ENCODE peak calls at places on chromosomes 13 and 19, in six cellular contexts. F, V, K, S, D and P are unnamed samples.
A peak's percentile ranks its signal among the peaks of the same experiment; 100 is the strongest.

GRCh38 chr13:37349916-37350315 is 244.5 kb upstream of the CSNK1A1L start:
- DNase-seq in K (no peak), D (no peak), V (no peak), F (no peak), S (no peak), P (no peak)

GRCh38 chr19:30209617-30210600 is 162.3 kb upstream of the ZNF536 start:
- DNase-seq in V (no peak), F (no peak), K (no peak), D (no peak), S (no peak), P (no peak)

GRCh38 chr13:67736646-67737420 is 506.7 kb upstream of the PCDH9 start:
- DNase-seq in K (peak; percentile 64), V (no peak), D (no peak), S (no peak), F (no peak), P (peak; percentile 41)

GRCh38 chr13:79387853-79388252 is 18.2 kb downstream of the RBM26 start:
- DNase-seq in K (no peak), S (no peak), V (no peak), F (no peak), D (no peak), P (no peak)

GRCh38 chr19:45636275-45636674 is 2.9 kb downstream of the EML2 start:
- DNase-seq in S (no peak), V (no peak), K (no peak), F (no peak), D (no peak), P (no peak)

GRCh38 chr13:44972956-44973581 is 16.2 kb downstream of the NUFIP1 start:
- DNase-seq in F (no peak), S (no peak), D (no peak), V (no peak), K (peak; percentile 55), P (no peak)

GRCh38 chr19:44871809-44872208 is 19.2 kb upstream of the TOMM40 start:
- DNase-seq in F (no peak), S (no peak), K (no peak), V (no peak), D (no peak), P (no peak)

GRCh38 chr13:50421457-50422130 is 406.4 kb downstream of the KCNRG start:
- DNase-seq in K (no peak), D (no peak), F (no peak), V (no peak), S (no peak), P (peak; percentile 57)

GRCh38 chr13:45941261-45941660 is 89.7 kb upstream of the SIAH3 start:
- DNase-seq in D (no peak), K (no peak), V (no peak), S (no peak), F (no peak), P (no peak)

GRCh38 chr13:40517486-40518311 is 148.7 kb downstream of the FOXO1 start:
- DNase-seq in F (no peak), D (no peak), V (no peak), K (no peak), S (no peak), P (no peak)

GRCh38 chr19:1959928-1960589 is 19.1 kb downstream of the CSNK1G2 start:
- DNase-seq in S (no peak), V (no peak), F (no peak), D (no peak), K (no peak), P (no peak)

GRCh38 chr19:38209671-38210457 is 14.2 kb downstream of the DPF1 start:
- DNase-seq in D (no peak), V (peak; percentile 92), F (no peak), K (peak; percentile 28), S (no peak), P (no peak)

GRCh38 chr19:1122972-1123363 is 19.2 kb downstream of the GPX4 start:
- DNase-seq in D (no peak), V (peak; percentile 66), K (peak; percentile 81), S (peak; percentile 80), F (no peak), P (peak; percentile 16)

GRCh38 chr13:97030705-97031452 is 36.6 kb upstream of the OXGR1 start:
- DNase-seq in S (no peak), F (no peak), K (peak; percentile 36), D (no peak), V (no peak), P (peak; percentile 9)

GRCh38 chr13:111938743-111939142 is 128.2 kb upstream of the SOX1 start:
- DNase-seq in D (no peak), S (no peak), V (no peak), K (no peak), F (no peak), P (no peak)

GRCh38 chr19:40740747-40741146 is 9.5 kb downstream of the ACTMAP start:
- DNase-seq in V (peak; percentile 68), F (no peak), K (no peak), D (no peak), S (no peak), P (no peak)

GRCh38 chr13:20713751-20714150 is 10.3 kb downstream of the IL17D start:
- DNase-seq in K (no peak), V (no peak), S (no peak), F (no peak), D (no peak), P (peak; percentile 58)

GRCh38 chr13:100573121-100573520 is 15.5 kb downstream of the GGACT start:
- DNase-seq in F (peak; percentile 65), V (peak; percentile 67), K (peak; percentile 86), D (peak; percentile 23), S (peak; percentile 80), P (peak; percentile 50)

GRCh38 chr19:1324792-1325567 is 39.3 kb downstream of the EFNA2 start:
- DNase-seq in V (peak; percentile 68), S (peak; percentile 46), D (no peak), K (peak; percentile 73), F (no peak), P (peak; percentile 48)

GRCh38 chr19:58356971-58357797 is 3.9 kb upstream of the A1BG start:
- DNase-seq in D (no peak), K (no peak), S (no peak), F (peak; percentile 54), V (peak; percentile 35), P (no peak)

GRCh38 chr19:49403404-49404187 is 15.5 kb downstream of the KASH5 start:
- DNase-seq in S (no peak), D (no peak), F (no peak), K (peak; percentile 84), V (no peak), P (no peak)

GRCh38 chr19:35963514-35963913 is 27.3 kb downstream of the LRFN3 start:
- DNase-seq in F (no peak), S (peak; percentile 33), V (peak; percentile 50), D (no peak), K (peak; percentile 91), P (no peak)

GRCh38 chr19:18590273-18591272 is 2.0 kb downstream of the REX1BD start:
- DNase-seq in S (no peak), D (no peak), V (peak; percentile 52), F (no peak), K (peak; percentile 92), P (no peak)

GRCh38 chr19:12987781-12988180 is 7.5 kb upstream of the NFIX start:
- DNase-seq in D (no peak), V (no peak), K (no peak), F (no peak), S (no peak), P (no peak)

GRCh38 chr13:112984954-112985802 is 16.2 kb downstream of the MCF2L start:
- DNase-seq in V (no peak), D (no peak), F (no peak), S (no peak), K (no peak), P (no peak)

GRCh38 chr13:42859760-42860159 is 78.4 kb downstream of the FAM216B start:
- DNase-seq in S (no peak), F (no peak), V (no peak), K (no peak), D (no peak), P (no peak)

GRCh38 chr19:19120308-19121156 is 17.7 kb downstream of the TMEM161A start:
- DNase-seq in V (no peak), S (peak; percentile 14), F (peak; percentile 82), D (no peak), K (peak; percentile 95), P (no peak)

GRCh38 chr19:55452381-55453325 is 8.8 kb downstream of the ISOC2 start:
- DNase-seq in S (peak; percentile 43), K (peak; percentile 91), D (no peak), F (no peak), V (peak; percentile 76), P (no peak)

GRCh38 chr19:48393559-48394330 is at the start of gene GRIN2D:
- DNase-seq in K (peak; percentile 62), V (peak; percentile 36), F (no peak), S (peak; percentile 33), D (no peak), P (no peak)

GRCh38 chr19:17243854-17244617 is 1.7 kb downstream of the NR2F6 start:
- DNase-seq in S (no peak), K (peak; percentile 58), F (peak; percentile 85), V (peak; percentile 80), D (no peak), P (peak; percentile 27)

GRCh38 chr19:54646331-54646841 is 16.1 kb downstream of the LILRB1 start:
- DNase-seq in K (no peak), D (no peak), V (no peak), F (no peak), S (no peak), P (no peak)